ENCODE peak calls at places on chromosomes 16 and 17, in eight cellular contexts. O, G, D, A, V, L, F and I are unnamed samples.

GRCh38 chr16:87062569-87063442 is 254.4 kb downstream of the C16orf95 start:
- DNase-seq in O (peak; percentile 78), G (no peak), D (peak; percentile 78), A (no peak), V (no peak), L (no peak), F (peak; percentile 87), I (peak; percentile 38)

GRCh38 chr17:72359811-72360210 is 239.0 kb downstream of the SOX9 start:
- DNase-seq in O (no peak), G (no peak), D (no peak), A (no peak), V (no peak), L (no peak), F (no peak), I (no peak)

GRCh38 chr17:413016-413350 is 60.4 kb upstream of the RPH3AL start:
- DNase-seq in O (no peak), G (no peak), D (no peak), A (no peak), V (no peak), L (no peak), F (no peak), I (no peak)

GRCh38 chr17:4163951-4164350 is 21.0 kb downstream of the CYB5D2 start:
- DNase-seq in O (peak; percentile 84), G (no peak), D (peak; percentile 69), A (no peak), V (no peak), L (no peak), F (peak; percentile 83), I (no peak)

GRCh38 chr16:78264642-78265041 is 165.2 kb downstream of the WWOX start:
- DNase-seq in O (no peak), G (no peak), D (no peak), A (no peak), V (no peak), L (no peak), F (no peak), I (no peak)

GRCh38 chr17:74772071-74772470 is 4.1 kb downstream of the NAT9 start:
- DNase-seq in O (no peak), G (no peak), D (no peak), A (no peak), V (no peak), L (no peak), F (no peak), I (no peak)

GRCh38 chr17:46783031-46783593 is 35.4 kb downstream of the WNT3 start:
- DNase-seq in O (no peak), G (no peak), D (no peak), A (no peak), V (no peak), L (no peak), F (no peak), I (no peak)

GRCh38 chr16:88856122-88856827 is 472 bp downstream of the GALNS start:
- DNase-seq in O (no peak), G (no peak), D (no peak), A (peak; percentile 90), V (peak; percentile 25), L (peak; percentile 39), F (peak; percentile 22), I (no peak)

GRCh38 chr16:86791287-86792074 is 213.1 kb downstream of the FOXL1 start:
- DNase-seq in O (no peak), G (no peak), D (no peak), A (no peak), V (no peak), L (no peak), F (peak; percentile 53), I (peak; percentile 91)

GRCh38 chr17:7844292-7845154 is 10.3 kb upstream of the TMEM88 start:
- DNase-seq in O (peak; percentile 95), G (no peak), D (peak; percentile 97), A (peak; percentile 96), V (peak; percentile 81), L (peak; percentile 90), F (peak; percentile 98), I (peak; percentile 95)

GRCh38 chr17:7842950-7843535 is 9.0 kb downstream of the KDM6B start:
- DNase-seq in O (peak; percentile 87), G (no peak), D (peak; percentile 93), A (peak; percentile 94), V (no peak), L (peak; percentile 78), F (peak; percentile 97), I (peak; percentile 87)

GRCh38 chr17:7845359-7846062 is 9.4 kb upstream of the TMEM88 start:
- DNase-seq in O (no peak), G (no peak), D (no peak), A (no peak), V (no peak), L (peak; percentile 20), F (no peak), I (no peak)

GRCh38 chr17:7842380-7842949 is 8.4 kb downstream of the KDM6B start:
- DNase-seq in O (peak; percentile 86), G (no peak), D (peak; percentile 88), A (peak; percentile 96), V (peak; percentile 98), L (peak; percentile 85), F (peak; percentile 95), I (peak; percentile 84)

GRCh38 chr17:7843536-7844291 is 9.7 kb downstream of the KDM6B start:
- DNase-seq in O (peak; percentile 82), G (no peak), D (peak; percentile 93), A (peak; percentile 97), V (peak; percentile 95), L (peak; percentile 76), F (peak; percentile 91), I (peak; percentile 59)
- TF ChIP-seq CTCF in O (no peak), G (no peak), D (no peak), A (no peak), V (no peak), L (no peak), F (no peak), I (no peak)

GRCh38 chr17:80833952-80834895 is 157.4 kb upstream of the CHMP6 start:
- DNase-seq in O (peak; percentile 54), G (peak; percentile 58), D (peak; percentile 76), A (peak; percentile 60), V (no peak), L (peak; percentile 61), F (peak; percentile 97), I (peak; percentile 88)
- TF ChIP-seq CTCF in O (no peak), G (no peak), D (no peak), A (no peak), V (no peak), L (no peak), F (no peak), I (no peak)

DNA sequence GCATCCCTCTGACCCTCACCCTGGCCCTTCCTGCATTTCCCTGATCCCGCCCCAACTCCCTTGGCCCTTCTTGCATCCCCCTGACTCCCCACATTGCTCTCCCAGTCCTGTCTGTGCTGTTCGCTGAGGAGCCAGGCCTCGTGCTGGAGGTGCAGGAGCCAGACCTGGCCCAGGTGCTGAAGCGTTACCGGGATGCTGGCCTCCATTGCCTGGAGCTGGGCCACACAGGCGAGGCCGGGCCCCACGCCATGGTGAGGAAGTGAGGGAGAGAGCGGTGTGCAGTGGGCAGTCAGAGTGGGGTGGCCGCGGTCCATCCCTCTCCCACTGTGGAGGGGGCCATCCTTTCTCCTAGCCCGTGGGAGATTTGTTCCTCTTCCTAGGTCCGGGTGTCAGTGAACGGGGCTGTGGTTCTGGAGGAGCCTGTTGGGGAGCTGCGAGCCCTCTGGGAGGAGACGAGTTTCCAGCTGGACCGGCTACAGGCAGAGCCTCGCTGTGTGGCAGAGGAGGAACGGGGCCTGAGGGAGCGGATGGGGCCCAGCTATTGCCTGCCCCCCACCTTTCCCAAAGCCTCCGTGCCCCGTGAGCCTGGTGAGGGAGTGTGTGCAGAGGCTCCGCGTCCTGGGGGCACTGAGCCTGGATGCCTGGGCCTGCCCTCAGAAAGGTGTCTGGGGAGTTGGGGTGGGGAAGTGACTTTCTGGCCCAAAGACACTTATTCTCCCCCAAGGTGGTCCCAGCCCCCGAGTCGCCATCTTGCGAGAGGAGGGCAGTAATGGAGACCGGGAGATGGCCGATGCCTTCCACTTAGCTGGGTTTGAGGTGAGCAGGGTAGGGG is 17.8 kb downstream of the PFAS start:
- DNase-seq in O (no peak), G (no peak), D (no peak), A (no peak), V (no peak), L (no peak), F (no peak), I (no peak)
- TF ChIP-seq CTCF in O (no peak), G (no peak), D (no peak), A (no peak), V (no peak), L (no peak), F (no peak), I (no peak)

GRCh38 chr16:30528799-30529457 is 2.6 kb upstream of the ZNF768 start:
- DNase-seq in O (no peak), G (no peak), D (no peak), A (no peak), V (no peak), L (no peak), F (no peak), I (no peak)

GRCh38 chr16:30527635-30528178 is 1.3 kb upstream of the ZNF768 start:
- DNase-seq in O (no peak), G (no peak), D (no peak), A (peak; percentile 85), V (no peak), L (no peak), F (peak; percentile 46), I (no peak)

GRCh38 chr16:30526137-30526822 is at the start of gene ZNF768:
- DNase-seq in O (peak; percentile 9), G (no peak), D (peak; percentile 26), A (peak; percentile 95), V (no peak), L (peak; percentile 49), F (peak; percentile 69), I (peak; percentile 7)

GRCh38 chr16:30525844-30526136 is 576 bp downstream of the ZNF768 start:
- DNase-seq in O (no peak), G (no peak), D (no peak), A (no peak), V (no peak), L (no peak), F (no peak), I (no peak)

GRCh38 chr16:30526823-30527634 is 663 bp upstream of the ZNF768 start:
- DNase-seq in O (peak; percentile 96), G (peak; percentile 74), D (peak; percentile 99), A (peak; percentile 100), V (peak; percentile 83), L (peak; percentile 98), F (peak; percentile 100), I (peak; percentile 97)
- TF ChIP-seq CTCF in O (peak; percentile 34), G (peak; percentile 48), D (peak; percentile 33), A (peak; percentile 46), V (no peak), L (peak; percentile 51), F (no peak), I (peak; percentile 66)

GRCh38 chr16:51201604-51202003 is 50.5 kb upstream of the SALL1 start:
- DNase-seq in O (no peak), G (no peak), D (no peak), A (no peak), V (no peak), L (no peak), F (no peak), I (no peak)
- TF ChIP-seq CTCF in O (no peak), G (no peak), D (no peak), A (no peak), V (no peak), L (no peak), F (no peak), I (no peak)